ENCODE peak calls at places on chromosomes 2 and 18, in seven cellular contexts. One of them, this sample, is unnamed. For H3K27me3, the result is how much of the 10 kb centered on the place peaks cover.

GRCh38 chr18:79558196-79559120 is 121.1 kb upstream of the CTDP1 start:
- DNase-seq in CD4-positive, alpha-beta T cell: no peak
- DNase-seq in Peyer's patch: no peak
- DNase-seq in stomach: no peak
- DNase-seq in HCT116: no peak
- DNase-seq in uterus: peak
- DNase-seq in spleen: no peak
- DNase-seq in this sample: no peak

GRCh38 chr2:203360833-203361430 is 32.7 kb downstream of the ABI2 start:
- DNase-seq in uterus: no peak
- DNase-seq in stomach: no peak
- DNase-seq in HCT116: no peak
- DNase-seq in spleen: no peak
- DNase-seq in CD4-positive, alpha-beta T cell: no peak
- DNase-seq in Peyer's patch: no peak
- DNase-seq in this sample: no peak

GRCh38 chr2:207511851-207512250 is 17.9 kb upstream of the CREB1 start:
- DNase-seq in HCT116: no peak
- DNase-seq in Peyer's patch: no peak
- DNase-seq in stomach: no peak
- DNase-seq in CD4-positive, alpha-beta T cell: no peak
- DNase-seq in spleen: no peak
- DNase-seq in uterus: no peak
- DNase-seq in this sample: no peak

GRCh38 chr2:240981871-240982800 is 16.3 kb upstream of the SNED1 start:
- DNase-seq in Peyer's patch: no peak
- DNase-seq in HCT116: no peak
- DNase-seq in stomach: no peak
- DNase-seq in CD4-positive, alpha-beta T cell: no peak
- DNase-seq in spleen: peak
- DNase-seq in uterus: no peak
- DNase-seq in this sample: no peak

GRCh38 chr18:24369420-24369819 is 28.2 kb downstream of the OSBPL1A start:
- DNase-seq in CD4-positive, alpha-beta T cell: no peak
- DNase-seq in stomach: no peak
- DNase-seq in uterus: no peak
- DNase-seq in HCT116: no peak
- DNase-seq in Peyer's patch: no peak
- DNase-seq in spleen: no peak
- DNase-seq in this sample: no peak

GRCh38 chr18:79742076-79742475 is 55.7 kb upstream of the KCNG2 start:
- DNase-seq in HCT116: no peak
- DNase-seq in Peyer's patch: no peak
- DNase-seq in spleen: peak
- DNase-seq in stomach: no peak
- DNase-seq in CD4-positive, alpha-beta T cell: no peak
- DNase-seq in uterus: no peak
- DNase-seq in this sample: no peak

GRCh38 chr2:15773204-15773603 is 167.1 kb upstream of the MYCN start:
- DNase-seq in Peyer's patch: no peak
- DNase-seq in stomach: no peak
- DNase-seq in uterus: no peak
- DNase-seq in CD4-positive, alpha-beta T cell: no peak
- DNase-seq in spleen: no peak
- DNase-seq in HCT116: no peak
- DNase-seq in this sample: no peak

GRCh38 chr2:232348936-232349335 is 29.6 kb upstream of the ALPP start:
- DNase-seq in CD4-positive, alpha-beta T cell: peak
- DNase-seq in HCT116: peak
- DNase-seq in stomach: peak
- DNase-seq in spleen: peak
- DNase-seq in Peyer's patch: no peak
- DNase-seq in uterus: no peak
- DNase-seq in this sample: peak

GRCh38 chr2:241764272-241765241 is 12.1 kb upstream of the GAL3ST2 start:
- DNase-seq in CD4-positive, alpha-beta T cell: no peak
- DNase-seq in uterus: no peak
- DNase-seq in stomach: no peak
- DNase-seq in HCT116: no peak
- DNase-seq in Peyer's patch: no peak
- DNase-seq in spleen: peak
- DNase-seq in this sample: no peak

GRCh38 chr2:40197121-40197520 is 254.8 kb downstream of the SLC8A1 start:
- DNase-seq in HCT116: no peak
- DNase-seq in stomach: no peak
- DNase-seq in Peyer's patch: no peak
- DNase-seq in spleen: no peak
- DNase-seq in CD4-positive, alpha-beta T cell: no peak
- DNase-seq in uterus: no peak
- DNase-seq in this sample: no peak

GRCh38 chr2:26172189-26172865 is 561 bp upstream of the GAREM2 start:
- DNase-seq in stomach: no peak
- DNase-seq in HCT116: no peak
- DNase-seq in CD4-positive, alpha-beta T cell: no peak
- DNase-seq in spleen: no peak
- DNase-seq in Peyer's patch: no peak
- DNase-seq in uterus: no peak
- DNase-seq in this sample: peak

GRCh38 chr2:85648619-85649018 is 19.4 kb downstream of the SFTPB start:
- DNase-seq in HCT116: no peak
- DNase-seq in Peyer's patch: no peak
- DNase-seq in spleen: no peak
- DNase-seq in CD4-positive, alpha-beta T cell: no peak
- DNase-seq in stomach: no peak
- DNase-seq in uterus: no peak
- DNase-seq in this sample: peak
- TF ChIP-seq CTCF in HCT116: peak
- TF ChIP-seq CTCF in Peyer's patch: peak
- TF ChIP-seq CTCF in spleen: peak
- TF ChIP-seq CTCF in CD4-positive, alpha-beta T cell: peak
- TF ChIP-seq CTCF in stomach: no peak
- TF ChIP-seq CTCF in uterus: no peak
- TF ChIP-seq CTCF in this sample: peak

GRCh38 chr2:74516070-74516633 is 1.9 kb downstream of the TLX2 start:
- DNase-seq in CD4-positive, alpha-beta T cell: peak
- DNase-seq in uterus: no peak
- DNase-seq in stomach: peak
- DNase-seq in HCT116: no peak
- DNase-seq in Peyer's patch: peak
- DNase-seq in spleen: peak
- DNase-seq in this sample: peak
- H3K27me3 ChIP-seq in CD4-positive, alpha-beta T cell: half or more
- H3K27me3 ChIP-seq in uterus: under half
- H3K27me3 ChIP-seq in stomach: half or more
- H3K27me3 ChIP-seq in HCT116: under half
- H3K27me3 ChIP-seq in Peyer's patch: half or more
- H3K27me3 ChIP-seq in spleen: half or more
- H3K27me3 ChIP-seq in this sample: under half

DNA sequence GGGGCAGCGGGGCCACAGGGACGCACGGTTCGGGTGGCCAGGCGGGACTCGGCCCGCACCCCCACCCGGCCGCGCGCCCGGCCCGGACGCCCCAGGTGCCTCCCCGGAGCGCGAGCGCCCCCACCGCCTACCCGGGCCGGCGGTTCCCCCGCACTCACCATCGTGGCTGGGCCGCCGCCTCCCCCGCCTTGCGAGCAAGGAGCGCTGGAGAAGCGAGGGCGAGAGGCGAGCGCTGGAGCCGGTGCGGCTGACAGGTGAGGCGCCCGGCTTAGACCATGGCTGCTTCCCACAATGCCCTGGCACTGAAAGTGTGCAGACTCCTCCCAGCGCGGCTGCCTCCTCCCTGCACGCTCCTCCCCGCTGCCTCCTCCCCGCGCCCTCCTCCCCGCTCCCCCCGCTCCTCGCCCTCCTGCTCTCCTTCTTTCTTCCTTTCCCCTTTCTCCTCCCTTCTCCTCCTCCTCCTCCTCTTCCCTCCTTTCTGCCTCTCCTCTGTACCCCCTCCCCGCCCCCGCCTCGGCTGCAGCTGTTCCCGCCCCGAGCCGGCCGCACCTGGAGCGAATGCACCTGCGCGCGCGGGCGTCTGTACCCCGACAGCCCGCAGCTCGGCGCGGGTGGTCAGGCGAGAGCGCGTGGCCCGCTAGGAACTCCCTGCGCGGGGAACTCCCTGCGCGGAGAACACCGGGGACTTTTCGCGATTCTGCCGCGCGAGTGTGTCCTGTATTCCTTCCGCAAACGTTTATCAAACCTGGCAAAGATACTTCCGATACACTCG is at the start of gene AP1S3:
- DNase-seq in HCT116: peak
- DNase-seq in spleen: peak
- DNase-seq in Peyer's patch: peak
- DNase-seq in uterus: peak
- DNase-seq in stomach: peak
- DNase-seq in CD4-positive, alpha-beta T cell: peak
- DNase-seq in this sample: peak
- TF ChIP-seq CTCF in HCT116: no peak
- TF ChIP-seq CTCF in spleen: no peak
- TF ChIP-seq CTCF in Peyer's patch: peak
- TF ChIP-seq CTCF in uterus: no peak
- TF ChIP-seq CTCF in stomach: peak
- TF ChIP-seq CTCF in CD4-positive, alpha-beta T cell: no peak
- TF ChIP-seq CTCF in this sample: no peak

GRCh38 chr18:12657849-12658829 is at the start of gene SPIRE1:
- DNase-seq in CD4-positive, alpha-beta T cell: peak
- DNase-seq in stomach: peak
- DNase-seq in spleen: peak
- DNase-seq in HCT116: no peak
- DNase-seq in uterus: peak
- DNase-seq in Peyer's patch: no peak
- DNase-seq in this sample: peak
- H3K27me3 ChIP-seq in CD4-positive, alpha-beta T cell: under half
- H3K27me3 ChIP-seq in stomach: under half
- H3K27me3 ChIP-seq in spleen: under half
- H3K27me3 ChIP-seq in HCT116: under half
- H3K27me3 ChIP-seq in uterus: under half
- H3K27me3 ChIP-seq in Peyer's patch: under half
- H3K27me3 ChIP-seq in this sample: under half

This sample was measured in Caco-2.